ENCODE peak calls at places on chromosomes 1 and 21, in five cellular contexts. D is HepG2, H is GM12878, W is K562, U is H1. K is an unnamed sample.

GRCh38 chr1:32538887-32539583 is at the start of gene ZBTB8A:
- DNase-seq in D (peak), H (no peak), W (no peak), U (peak), K (peak)

GRCh38 chr1:236654957-236655356 is 31.3 kb upstream of the ACTN2 start:
- DNase-seq in D (no peak), H (no peak), W (no peak), U (no peak), K (no peak)

GRCh38 chr1:107964397-107965111 is 426 bp downstream of the VAV3 start:
- DNase-seq in D (no peak), H (no peak), W (no peak), U (no peak), K (no peak)

GRCh38 chr1:12518956-12519707 is 98.9 kb downstream of the DHRS3 start:
- DNase-seq in D (no peak), H (no peak), W (no peak), U (no peak), K (no peak)

GRCh38 chr1:69671363-69672010 is 103.8 kb downstream of the LRRC7 start:
- DNase-seq in D (no peak), H (no peak), W (no peak), U (no peak), K (no peak)

GRCh38 chr21:17903029-17903806 is 84.1 kb upstream of the C21orf91 start:
- DNase-seq in D (no peak), H (no peak), W (no peak), U (no peak), K (no peak)

GRCh38 chr21:17466166-17466565 is 46.7 kb upstream of the CXADR start:
- DNase-seq in D (peak), H (no peak), W (no peak), U (no peak), K (peak)

GRCh38 chr1:181423301-181423918 is 59.9 kb upstream of the CACNA1E start:
- DNase-seq in D (peak), H (no peak), W (peak), U (peak), K (peak)

GRCh38 chr1:38151399-38151798 is 104.8 kb upstream of the POU3F1 start:
- DNase-seq in D (no peak), H (peak), W (no peak), U (no peak), K (no peak)

GRCh38 chr1:226717256-226717909 is 21.7 kb downstream of the ITPKB start:
- DNase-seq in D (no peak), H (no peak), W (no peak), U (no peak), K (no peak)
- H3K4me3 ChIP-seq in D (no peak), H (no peak), W (no peak), U (no peak), K (no peak)

DNA sequence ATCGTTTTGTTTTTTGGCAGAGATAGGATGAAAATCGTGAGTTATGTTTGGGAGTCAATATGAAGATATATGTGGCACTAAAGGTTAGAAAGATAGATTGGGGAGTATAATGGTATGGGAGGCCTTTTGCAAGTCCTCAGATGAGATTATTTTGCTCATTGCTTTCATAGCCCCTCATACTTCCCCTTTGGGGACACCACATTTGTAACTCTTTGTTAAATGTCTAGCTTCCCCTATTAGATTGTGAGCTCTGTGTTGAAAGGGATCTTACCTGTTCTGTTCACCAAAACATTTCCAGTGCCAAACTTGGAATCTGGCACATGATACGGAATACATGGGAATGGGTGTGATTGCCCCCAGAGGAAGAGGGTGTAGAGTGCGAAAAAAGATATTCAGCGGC is 30.3 kb downstream of the RAVER2 start:
- DNase-seq in D (no peak), H (no peak), W (no peak), U (no peak), K (no peak)
- TF ChIP-seq KDM1A in D (no peak), H (no peak), W (no peak), U (no peak), K (no peak)

GRCh38 chr1:151529211-151529702 is 10.9 kb upstream of the TUFT1 start:
- DNase-seq in D (no peak), H (no peak), W (no peak), U (no peak), K (no peak)

GRCh38 chr1:151523331-151523730 is 12.1 kb downstream of the CGN start:
- DNase-seq in D (no peak), H (no peak), W (no peak), U (no peak), K (no peak)

GRCh38 chr1:151530461-151530860 is 9.6 kb upstream of the TUFT1 start:
- DNase-seq in D (no peak), H (no peak), W (no peak), U (no peak), K (no peak)

GRCh38 chr1:151529781-151530180 is 10.3 kb upstream of the TUFT1 start:
- DNase-seq in D (no peak), H (no peak), W (no peak), U (no peak), K (no peak)

DNA sequence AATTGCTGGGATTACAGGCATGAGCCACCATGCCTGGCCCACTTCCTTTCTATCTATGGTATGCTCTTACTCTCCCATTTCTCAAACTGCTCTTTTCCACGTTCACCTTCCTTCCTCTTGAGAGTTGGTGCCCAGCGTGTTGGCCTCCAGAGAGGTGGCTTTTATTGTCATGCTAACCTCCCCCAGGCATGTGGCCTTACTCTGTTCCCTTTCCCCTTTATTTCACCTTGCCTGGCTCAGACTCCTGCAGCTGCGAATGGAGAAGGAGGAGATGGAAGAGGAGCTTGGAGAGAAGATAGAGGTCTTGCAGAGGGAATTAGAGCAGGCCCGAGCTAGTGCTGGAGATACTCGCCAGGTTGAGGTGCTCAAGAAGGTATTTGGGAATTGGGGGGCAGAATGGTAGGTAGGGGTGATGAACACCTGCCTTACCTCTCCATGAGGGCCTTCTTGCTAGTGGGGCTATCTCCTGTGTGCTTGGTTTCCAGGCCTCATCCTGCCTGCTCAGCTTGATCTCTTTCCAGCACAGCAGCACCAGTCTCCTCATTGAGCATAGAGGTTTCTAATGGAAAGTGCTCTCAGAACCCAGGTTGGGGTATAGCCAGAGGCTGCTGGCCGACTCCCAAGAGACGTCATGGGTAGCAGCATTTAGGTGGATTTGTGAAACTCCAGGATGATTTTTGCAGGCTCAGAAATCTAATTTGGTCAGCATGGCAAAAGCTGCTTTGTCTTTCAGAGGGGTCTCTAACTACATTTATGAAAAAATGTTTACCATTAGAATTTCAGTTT is 13.2 kb upstream of the TUFT1 start:
- DNase-seq in D (no peak), H (no peak), W (no peak), U (no peak), K (no peak)
- H3K4me3 ChIP-seq in D (no peak), H (no peak), W (no peak), U (no peak), K (no peak)

DNA sequence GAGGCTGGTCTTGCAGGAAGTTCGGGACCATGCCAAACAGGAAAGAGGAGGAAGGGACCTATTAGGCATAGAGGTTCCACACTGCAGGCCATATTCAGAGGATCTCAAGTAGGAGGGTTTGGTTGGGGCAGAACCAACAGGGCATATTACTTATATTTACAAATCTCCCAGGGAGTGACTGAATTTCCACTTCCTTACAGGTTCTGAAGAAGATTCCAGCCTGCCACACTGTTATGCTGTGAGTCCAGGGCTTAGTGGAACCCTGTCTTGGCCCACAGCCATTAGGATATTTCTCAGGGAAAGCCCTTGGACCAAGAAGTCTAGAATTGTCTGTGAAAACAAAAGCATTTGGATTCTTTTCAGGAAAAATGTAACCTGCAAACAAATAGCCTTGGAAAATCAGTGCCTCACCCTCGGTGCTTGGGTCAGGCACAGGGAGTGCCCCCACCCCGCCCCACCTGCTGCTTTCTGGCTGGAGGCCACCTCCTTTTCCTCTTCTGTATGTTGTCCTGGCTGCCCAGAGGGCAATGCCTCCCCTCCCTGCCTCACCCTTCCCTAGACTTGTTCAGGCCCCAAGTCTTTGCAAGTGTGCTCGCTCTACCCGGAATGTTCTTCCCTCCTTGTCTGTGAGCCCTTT is 41.0 kb upstream of the JUN start:
- DNase-seq in D (no peak), H (no peak), W (no peak), U (no peak), K (no peak)
- TF ChIP-seq KDM1A in D (no peak), H (no peak), W (no peak), U (no peak), K (no peak)

K was measured in A549.